ENCODE peak calls at places on chromosomes 12 and 14, in seven cellular contexts. L, D, G, Y, E, O and U are unnamed samples.

GRCh38 chr12:89427508-89428156 is 75.3 kb upstream of the DUSP6 start:
- DNase-seq in O (peak), E (no peak), Y (no peak), D (no peak), G (no peak), L (no peak), U (no peak)

GRCh38 chr14:71554323-71554722 is 377.9 kb upstream of the RGS6 start:
- DNase-seq in G (no peak), L (no peak), E (no peak), O (peak), D (no peak), Y (no peak), U (no peak)

GRCh38 chr12:125340791-125341190 is 275.6 kb downstream of the AACS start:
- DNase-seq in G (peak), Y (peak), E (peak), L (peak), D (no peak), O (no peak), U (peak)

GRCh38 chr14:46074061-46074460 is 577.5 kb downstream of the RPL10L start:
- DNase-seq in Y (no peak), O (no peak), G (no peak), D (no peak), L (no peak), E (no peak), U (no peak)

GRCh38 chr14:37469650-37470049 is 125.4 kb downstream of the FOXA1 start:
- DNase-seq in D (no peak), Y (no peak), E (no peak), G (no peak), O (no peak), L (no peak), U (no peak)

GRCh38 chr14:88554458-88555286 is at the start of gene PTPN21:
- DNase-seq in L (no peak), Y (peak), G (peak), D (peak), O (no peak), E (peak), U (no peak)

GRCh38 chr14:99737956-99738667 is 54.0 kb downstream of the CYP46A1 start:
- DNase-seq in D (no peak), G (no peak), Y (no peak), O (no peak), L (no peak), E (no peak), U (no peak)

GRCh38 chr12:130838284-130838950 is 633 bp downstream of the STX2 start:
- DNase-seq in Y (peak), E (peak), G (peak), D (peak), L (no peak), O (peak), U (no peak)

GRCh38 chr14:54440454-54440853 is 720 bp downstream of the CNIH1 start:
- DNase-seq in O (peak), L (no peak), D (no peak), G (no peak), E (no peak), Y (no peak), U (no peak)

GRCh38 chr12:1546931-1547640 is 47.3 kb downstream of the FBXL14 start:
- DNase-seq in G (no peak), O (no peak), Y (peak), D (no peak), L (no peak), E (no peak), U (no peak)

GRCh38 chr12:47547077-47547476 is 158.8 kb downstream of the RPAP3 start:
- DNase-seq in D (peak), Y (peak), O (no peak), L (peak), E (no peak), G (no peak), U (no peak)

GRCh38 chr12:110600254-110600653 is 13.7 kb upstream of the TCTN1 start:
- DNase-seq in E (no peak), D (no peak), G (no peak), Y (no peak), O (peak), L (no peak), U (peak)

GRCh38 chr14:35927727-35928126 is 101.6 kb downstream of the BRMS1L start:
- DNase-seq in D (no peak), L (no peak), Y (no peak), O (no peak), E (no peak), G (no peak), U (no peak)

GRCh38 chr14:74459289-74459946 is 33.4 kb upstream of the SYNDIG1L start:
- DNase-seq in D (peak), E (no peak), L (no peak), Y (peak), O (peak), G (no peak), U (peak)

GRCh38 chr14:71377099-71377498 is 469.8 kb downstream of the PCNX1 start:
- DNase-seq in L (no peak), E (no peak), D (no peak), O (no peak), G (no peak), Y (no peak), U (no peak)

GRCh38 chr14:31746326-31746725 is 185.1 kb downstream of the NUBPL start:
- DNase-seq in D (no peak), L (no peak), Y (no peak), G (no peak), O (no peak), E (no peak), U (no peak)

GRCh38 chr12:110582286-110583136 is 607 bp downstream of the PPTC7 start:
- DNase-seq in O (peak), D (peak), Y (peak), L (no peak), E (peak), G (peak), U (no peak)

GRCh38 chr14:100669468-100669867 is 57.2 kb upstream of the DLK1 start:
- DNase-seq in E (no peak), O (no peak), G (no peak), Y (no peak), D (no peak), L (no peak), U (no peak)

GRCh38 chr12:85043829-85044228 is 7.7 kb downstream of the LRRIQ1 start:
- DNase-seq in G (no peak), L (no peak), D (no peak), E (no peak), O (no peak), Y (no peak), U (no peak)

GRCh38 chr12:107287436-107288413 is 194.4 kb upstream of the CRY1 start:
- DNase-seq in E (no peak), Y (no peak), D (no peak), O (peak), L (no peak), G (no peak), U (no peak)

GRCh38 chr14:89912667-89913211 is 41.8 kb downstream of the EFCAB11 start:
- DNase-seq in L (peak), D (no peak), O (no peak), G (peak), Y (no peak), E (peak), U (peak)

GRCh38 chr12:62785941-62786559 is 148.9 kb downstream of the PPM1H start:
- DNase-seq in D (peak), O (peak), E (peak), L (peak), G (no peak), Y (peak), U (no peak)

GRCh38 chr12:64098709-64099354 is 123.3 kb downstream of the KICS2 start:
- DNase-seq in E (peak), G (no peak), O (no peak), Y (no peak), L (no peak), D (no peak), U (peak)

GRCh38 chr14:106826833-106827369 is 1300.5 kb downstream of the TMEM121 start:
- DNase-seq in Y (no peak), L (no peak), D (no peak), O (no peak), E (no peak), G (no peak), U (no peak)

GRCh38 chr14:106831322-106831720 is 1304.9 kb downstream of the TMEM121 start:
- DNase-seq in E (peak), L (no peak), O (peak), G (peak), D (no peak), Y (peak), U (no peak)
- TF ChIP-seq CTCF in E (peak), L (peak), O (peak), G (peak), D (no peak), Y (no peak), U (no peak)

DNA sequence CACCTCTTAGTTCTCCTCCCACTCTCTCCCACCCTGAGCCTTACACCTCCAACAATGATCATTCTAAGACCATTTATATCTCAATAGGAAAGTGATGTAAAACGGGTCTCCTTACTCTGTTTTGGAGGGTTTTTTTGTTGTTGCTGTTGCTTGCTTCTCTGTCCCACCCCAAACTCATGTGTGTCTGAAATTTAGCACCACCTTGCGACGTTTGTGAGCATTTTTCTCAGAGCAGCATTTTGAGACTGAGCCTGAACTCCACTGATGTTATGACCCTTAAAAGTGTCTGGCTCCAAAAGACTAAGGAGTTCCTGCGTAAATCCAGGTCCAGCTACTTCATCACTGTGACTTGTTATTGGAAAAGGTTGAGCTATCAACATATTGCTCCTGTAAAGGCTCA is 155.0 kb downstream of the DAD1 start:
- DNase-seq in Y (peak), O (no peak), E (no peak), D (no peak), L (no peak), G (no peak), U (no peak)
- TF ChIP-seq CTCF in Y (peak), O (no peak), E (no peak), D (no peak), L (no peak), G (no peak), U (no peak)

GRCh38 chr14:103085106-103086091 is 1.4 kb downstream of the LBHD2 start:
- DNase-seq in Y (peak), L (no peak), O (no peak), D (peak), G (no peak), E (no peak), U (no peak)
- TF ChIP-seq CTCF in Y (peak), L (peak), O (no peak), D (peak), G (no peak), E (no peak), U (peak)

DNA sequence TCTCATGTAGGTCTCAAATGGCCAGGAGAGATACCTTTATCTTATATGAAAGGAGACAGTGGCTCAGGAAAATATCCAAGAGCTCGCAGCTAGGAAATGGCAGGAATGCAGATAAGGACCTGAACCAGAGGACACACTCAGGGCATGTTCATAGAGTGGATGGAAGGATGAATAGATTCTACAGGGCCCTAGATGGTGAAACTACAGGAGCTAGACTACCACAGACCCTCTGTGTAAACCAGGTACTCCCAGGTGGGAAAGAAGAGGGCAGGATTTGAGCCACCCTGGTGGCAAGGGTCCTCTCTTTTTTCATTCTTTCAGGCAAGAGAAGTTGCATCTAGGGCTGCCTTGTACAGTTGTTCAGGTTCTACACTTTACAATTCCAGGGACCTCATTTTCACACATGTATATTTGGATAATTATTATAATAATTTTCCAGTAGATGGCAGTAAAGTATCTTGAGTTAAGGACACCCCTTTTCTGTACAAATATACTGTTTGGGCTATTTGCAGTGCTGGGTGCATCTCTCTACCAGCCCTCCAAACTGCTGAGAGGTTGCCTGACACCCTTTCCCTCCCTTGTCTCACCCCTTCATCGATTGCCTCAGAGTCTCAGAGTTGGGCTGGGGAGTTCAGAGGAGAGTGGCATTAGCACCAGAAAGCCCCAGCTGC is 10.5 kb upstream of the ZDHHC22 start:
- DNase-seq in D (no peak), Y (no peak), E (no peak), L (no peak), G (no peak), O (peak), U (no peak)
- TF ChIP-seq CTCF in D (peak), Y (no peak), E (no peak), L (no peak), G (peak), O (no peak), U (no peak)

DNA sequence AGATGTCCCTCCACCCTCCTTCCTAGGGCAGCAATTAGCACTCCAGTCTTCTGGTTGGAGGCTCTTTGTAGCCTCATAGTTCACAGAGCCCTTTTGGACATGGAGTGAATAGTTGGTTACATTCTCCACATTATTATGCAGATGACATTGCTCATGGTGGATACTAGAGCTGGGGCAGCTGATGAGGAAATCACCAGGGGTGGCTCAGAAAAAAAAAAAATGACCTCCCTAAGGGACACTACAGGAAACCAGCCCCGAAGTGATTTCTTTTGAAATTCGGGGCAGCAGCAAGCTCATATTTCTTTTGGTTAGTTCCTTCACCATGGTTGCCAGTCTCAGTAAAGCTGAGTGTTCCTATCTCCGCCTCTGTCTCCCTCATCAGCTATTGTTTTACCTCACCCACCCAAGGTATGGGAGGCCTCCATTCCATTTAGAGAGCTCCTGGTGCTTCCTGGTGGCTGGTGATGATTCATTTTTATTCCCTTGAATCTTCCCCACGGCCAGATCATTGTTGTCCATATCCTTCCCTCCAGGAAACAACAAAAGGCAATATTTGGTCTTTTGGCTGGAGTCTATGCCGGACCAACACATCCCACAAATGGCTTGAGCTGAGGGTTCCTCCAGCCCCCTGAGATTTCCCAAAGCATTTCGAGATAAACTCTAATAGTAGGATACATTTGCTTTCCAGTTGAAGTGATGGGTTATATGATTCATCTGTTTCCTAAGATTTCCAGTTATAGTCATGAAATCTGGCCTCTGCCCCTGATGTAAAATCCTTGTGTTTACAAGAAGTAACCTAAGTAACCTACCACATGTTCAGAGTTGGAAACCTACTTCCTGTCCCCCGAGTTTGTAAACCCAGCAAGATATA is 56.2 kb upstream of the NID2 start:
- DNase-seq in E (peak), Y (no peak), G (no peak), L (peak), D (no peak), O (no peak), U (peak)
- TF ChIP-seq CTCF in E (no peak), Y (no peak), G (no peak), L (no peak), D (no peak), O (no peak), U (no peak)

GRCh38 chr12:17528394-17528793 is 561.6 kb downstream of the RERGL start:
- DNase-seq in E (no peak), G (no peak), Y (peak), D (no peak), O (no peak), L (no peak), U (no peak)
- TF ChIP-seq CTCF in E (no peak), G (no peak), Y (peak), D (no peak), O (no peak), L (no peak), U (no peak)

GRCh38 chr14:93010543-93011541 is 87.9 kb downstream of the CHGA start:
- DNase-seq in D (no peak), E (peak), L (no peak), Y (no peak), G (no peak), O (no peak), U (no peak)
- TF ChIP-seq CTCF in D (no peak), E (no peak), L (no peak), Y (no peak), G (no peak), O (no peak), U (no peak)

GRCh38 chr14:61694830-61695694 is at the start of gene HIF1A:
- DNase-seq in O (peak), G (peak), L (peak), E (peak), D (peak), Y (peak), U (peak)
- TF ChIP-seq CTCF in O (no peak), G (no peak), L (peak), E (no peak), D (no peak), Y (no peak), U (peak)